ENCODE peak calls at places on chromosomes 11 and 22, in four cellular contexts. One of them, this sample, is unnamed.

GRCh38 chr11:46680164-46680760 is 20.2 kb downstream of the ARHGAP1 start:
- DNase-seq in K562: no peak
- DNase-seq in GM12878: no peak
- DNase-seq in HepG2: no peak
- DNase-seq in this sample: no peak

GRCh38 chr11:96365493-96365892 is 22.5 kb upstream of the MAML2 start:
- DNase-seq in K562: no peak
- DNase-seq in GM12878: no peak
- DNase-seq in HepG2: no peak
- DNase-seq in this sample: no peak

GRCh38 chr22:50684986-50685385 is 12.4 kb downstream of the SHANK3 start:
- DNase-seq in K562: no peak
- DNase-seq in GM12878: no peak
- DNase-seq in HepG2: no peak
- DNase-seq in this sample: no peak

GRCh38 chr22:19853879-19854777 is 546 bp downstream of the GNB1L start:
- DNase-seq in K562: peak; percentile 77
- DNase-seq in GM12878: no peak
- DNase-seq in HepG2: no peak
- DNase-seq in this sample: peak; percentile 14

GRCh38 chr11:44659641-44660040 is 67.1 kb upstream of the TSPAN18 start:
- DNase-seq in K562: no peak
- DNase-seq in GM12878: no peak
- DNase-seq in HepG2: no peak
- DNase-seq in this sample: no peak

GRCh38 chr11:128908391-128909246 is 17.5 kb downstream of the KCNJ5 start:
- DNase-seq in K562: no peak
- DNase-seq in GM12878: no peak
- DNase-seq in HepG2: no peak
- DNase-seq in this sample: no peak

GRCh38 chr22:45891021-45891421 is 85.9 kb downstream of the WNT7B start:
- DNase-seq in K562: no peak
- DNase-seq in GM12878: no peak
- DNase-seq in HepG2: no peak
- DNase-seq in this sample: no peak

GRCh38 chr22:46451741-46452140 is 85.7 kb downstream of the CELSR1 start:
- DNase-seq in K562: no peak
- DNase-seq in GM12878: no peak
- DNase-seq in HepG2: no peak
- DNase-seq in this sample: no peak

GRCh38 chr22:46652081-46652929 is 32.1 kb downstream of the GRAMD4 start:
- DNase-seq in K562: peak; percentile 67
- DNase-seq in GM12878: no peak
- DNase-seq in HepG2: peak; percentile 91
- DNase-seq in this sample: no peak

GRCh38 chr22:35991168-35991567 is 37.5 kb downstream of the RBFOX2 start:
- DNase-seq in K562: no peak
- DNase-seq in GM12878: no peak
- DNase-seq in HepG2: no peak
- DNase-seq in this sample: no peak

GRCh38 chr11:84993386-84993785 is 633.8 kb downstream of the DLG2 start:
- DNase-seq in K562: no peak
- DNase-seq in GM12878: no peak
- DNase-seq in HepG2: peak; percentile 1
- DNase-seq in this sample: no peak

GRCh38 chr11:28339488-28339887 is 231.3 kb downstream of the METTL15 start:
- DNase-seq in K562: no peak
- DNase-seq in GM12878: no peak
- DNase-seq in HepG2: no peak
- DNase-seq in this sample: no peak

GRCh38 chr22:45316796-45317526 is 7.2 kb downstream of the FAM118A start:
- DNase-seq in K562: no peak
- DNase-seq in GM12878: no peak
- DNase-seq in HepG2: peak; percentile 49
- DNase-seq in this sample: no peak

GRCh38 chr22:31572939-31573338 is 76.6 kb downstream of the SFI1 start:
- DNase-seq in K562: no peak
- DNase-seq in GM12878: no peak
- DNase-seq in HepG2: no peak
- DNase-seq in this sample: no peak

GRCh38 chr11:106961518-106961917 is 56.8 kb downstream of the GUCY1A2 start:
- DNase-seq in K562: no peak
- DNase-seq in GM12878: no peak
- DNase-seq in HepG2: no peak
- DNase-seq in this sample: no peak

GRCh38 chr11:41795004-41795403 is 335.6 kb upstream of the LRRC4C start:
- DNase-seq in K562: no peak
- DNase-seq in GM12878: no peak
- DNase-seq in HepG2: no peak
- DNase-seq in this sample: no peak

GRCh38 chr22:42732071-42732470 is 11.4 kb upstream of the A4GALT start:
- DNase-seq in K562: no peak
- DNase-seq in GM12878: no peak
- DNase-seq in HepG2: no peak
- DNase-seq in this sample: no peak

GRCh38 chr11:24496371-24496727 is 504 bp upstream of the LUZP2 start:
- DNase-seq in K562: no peak
- DNase-seq in GM12878: no peak
- DNase-seq in HepG2: no peak
- DNase-seq in this sample: peak; percentile 3

GRCh38 chr22:46823654-46824053 is 61.2 kb downstream of the TBC1D22A start:
- DNase-seq in K562: no peak
- DNase-seq in GM12878: no peak
- DNase-seq in HepG2: no peak
- DNase-seq in this sample: no peak

GRCh38 chr11:107969219-107969618 is 39.5 kb upstream of the CUL5 start:
- DNase-seq in K562: peak; percentile 33
- DNase-seq in GM12878: no peak
- DNase-seq in HepG2: no peak
- DNase-seq in this sample: peak; percentile 16

GRCh38 chr22:35435201-35435712 is 35.3 kb downstream of the MCM5 start:
- DNase-seq in K562: no peak
- DNase-seq in GM12878: no peak
- DNase-seq in HepG2: no peak
- DNase-seq in this sample: no peak

GRCh38 chr11:117831661-117832415 is 7.3 kb upstream of the FXYD2 start:
- DNase-seq in K562: no peak
- DNase-seq in GM12878: no peak
- DNase-seq in HepG2: no peak
- DNase-seq in this sample: no peak

GRCh38 chr11:68908273-68908672 is 4.6 kb downstream of the IGHMBP2 start:
- DNase-seq in K562: no peak
- DNase-seq in GM12878: no peak
- DNase-seq in HepG2: no peak
- DNase-seq in this sample: no peak

DNA sequence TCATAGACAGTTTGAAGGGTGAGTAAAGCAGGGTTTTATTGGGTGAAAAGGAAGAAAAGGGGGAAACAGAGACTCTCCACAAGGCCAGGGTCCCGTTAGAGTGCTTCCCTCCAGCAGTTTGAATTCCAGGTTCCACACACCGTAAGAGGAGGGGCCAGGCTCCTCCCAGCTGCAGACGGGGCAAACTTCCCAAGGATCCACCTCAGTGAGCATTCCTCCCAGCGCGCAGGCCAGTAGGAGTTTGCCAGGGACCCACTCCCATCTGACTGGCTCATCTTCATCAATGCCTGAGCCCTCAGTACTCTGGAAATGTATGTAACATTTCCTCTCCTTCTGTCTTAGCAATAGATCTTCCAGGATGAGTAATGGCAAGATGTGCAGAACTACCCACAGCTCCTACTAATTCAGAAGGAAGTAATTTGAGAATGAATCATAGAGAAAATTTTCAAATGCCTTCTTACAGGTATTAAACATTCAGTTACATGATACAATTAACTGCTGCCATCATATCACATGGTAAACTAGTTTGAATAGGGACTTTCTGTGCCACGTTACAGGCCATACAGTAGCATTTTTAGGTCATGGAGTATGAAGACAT is 34.0 kb upstream of the TRPC6 start:
- DNase-seq in K562: no peak
- DNase-seq in GM12878: no peak
- DNase-seq in HepG2: no peak
- DNase-seq in this sample: no peak
- TF ChIP-seq SP1 in K562: no peak
- TF ChIP-seq SP1 in GM12878: no peak
- TF ChIP-seq SP1 in HepG2: no peak
- TF ChIP-seq SP1 in this sample: no peak

DNA sequence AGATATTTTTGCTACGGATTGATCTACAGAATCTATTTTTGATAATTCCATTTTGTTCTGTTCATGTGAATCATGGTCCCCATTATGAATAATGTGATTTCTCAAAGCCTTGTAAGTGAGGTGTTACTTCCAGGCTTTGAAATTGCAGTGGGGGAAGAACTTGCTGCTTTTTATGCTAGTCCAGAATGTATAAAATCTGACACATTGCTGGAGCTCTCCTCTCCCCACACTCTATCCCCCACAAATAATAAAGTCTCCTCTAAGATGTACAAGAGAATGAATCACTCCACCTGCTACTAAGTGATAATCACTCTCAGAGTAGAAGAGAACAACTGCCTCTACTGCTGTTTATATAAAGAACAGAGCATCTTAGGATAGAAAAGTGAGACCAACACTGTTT is 5.9 kb upstream of the RAB6A start:
- DNase-seq in K562: no peak
- DNase-seq in GM12878: no peak
- DNase-seq in HepG2: no peak
- DNase-seq in this sample: no peak
- TF ChIP-seq FOXK2 in K562: no peak
- TF ChIP-seq FOXK2 in GM12878: no peak
- TF ChIP-seq FOXK2 in HepG2: no peak
- TF ChIP-seq FOXK2 in this sample: no peak

DNA sequence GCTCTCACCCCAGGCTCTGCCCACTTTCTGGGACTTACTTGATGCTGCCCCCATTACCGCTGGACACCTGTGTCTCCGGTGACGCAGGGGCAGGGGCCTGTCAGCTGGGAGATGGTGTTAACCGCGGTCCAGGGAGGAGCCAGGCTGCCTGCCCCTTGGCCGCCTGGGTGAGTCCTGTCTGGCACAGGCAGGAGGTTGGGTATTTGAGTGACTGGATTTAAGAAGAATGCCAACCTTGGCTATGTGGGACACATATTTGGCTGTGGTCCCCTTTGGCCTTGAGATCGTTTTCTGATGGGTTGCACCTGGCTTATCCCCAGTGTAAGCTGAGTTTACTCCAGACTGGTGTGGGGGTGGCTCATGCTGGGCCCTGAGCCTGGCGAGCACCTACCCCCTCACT is 2.5 kb downstream of the MUC6 start:
- DNase-seq in K562: no peak
- DNase-seq in GM12878: no peak
- DNase-seq in HepG2: no peak
- DNase-seq in this sample: no peak
- TF ChIP-seq TARDBP in K562: no peak
- TF ChIP-seq TARDBP in GM12878: no peak
- TF ChIP-seq TARDBP in HepG2: no peak
- TF ChIP-seq TARDBP in this sample: no peak

DNA sequence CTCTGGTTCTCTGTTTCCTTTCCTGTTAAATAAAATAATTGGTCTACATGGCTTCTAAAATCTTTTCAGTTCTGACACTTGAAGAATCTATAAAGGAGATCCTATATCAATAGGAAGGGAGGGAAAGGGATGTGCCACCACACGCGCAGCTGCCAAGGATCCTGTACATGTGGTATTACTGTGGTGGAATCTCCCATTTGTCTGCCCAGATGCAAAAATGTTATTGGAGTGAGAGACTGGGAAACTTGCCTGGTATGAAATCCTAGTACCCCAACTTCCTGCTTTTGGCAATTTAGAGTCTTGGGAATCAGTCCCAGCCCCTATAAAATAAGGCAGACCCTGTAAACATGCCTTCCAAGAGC is 81.9 kb upstream of the PICALM start:
- DNase-seq in K562: no peak
- DNase-seq in GM12878: no peak
- DNase-seq in HepG2: no peak
- DNase-seq in this sample: no peak
- TF ChIP-seq SP1 in K562: no peak
- TF ChIP-seq SP1 in GM12878: no peak
- TF ChIP-seq SP1 in HepG2: no peak
- TF ChIP-seq SP1 in this sample: no peak

DNA sequence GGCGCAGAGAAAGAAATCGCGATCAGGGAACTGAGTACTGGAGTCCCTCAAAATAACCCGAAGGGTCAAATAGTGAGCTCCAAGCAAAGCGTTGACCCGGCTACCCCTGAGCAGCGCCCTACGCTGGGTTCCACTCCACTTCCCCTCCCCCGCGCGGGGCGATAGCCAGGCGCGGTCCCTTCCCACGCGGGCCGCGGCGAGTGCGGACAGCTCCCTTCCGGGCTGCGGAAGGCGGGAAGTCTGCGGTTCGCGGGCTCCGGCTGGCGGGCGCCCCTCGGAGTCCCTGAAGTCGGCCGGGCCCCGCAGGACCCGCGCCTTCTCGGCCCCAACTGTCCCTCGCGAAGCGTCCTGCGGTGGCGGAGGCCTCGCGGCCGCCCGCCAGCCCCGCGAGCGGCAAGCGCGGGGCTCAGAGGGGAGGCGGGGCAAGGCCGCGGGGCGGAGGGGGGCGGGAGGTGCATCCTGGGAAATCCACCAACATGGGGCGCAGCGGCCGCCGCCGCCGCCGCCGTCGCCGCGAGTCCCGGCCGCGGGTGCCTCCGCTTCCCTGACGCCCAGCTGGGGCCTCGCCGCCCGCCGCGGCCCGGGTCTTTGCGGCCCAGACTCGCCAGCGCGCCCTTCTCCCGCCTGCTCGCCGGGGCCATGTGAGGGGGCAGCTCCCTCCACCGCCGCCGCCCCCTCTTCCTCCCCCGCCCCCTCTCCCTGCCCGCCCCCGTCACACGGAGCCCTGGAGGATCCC is at the start of gene QSER1:
- DNase-seq in K562: peak; percentile 90
- DNase-seq in GM12878: no peak
- DNase-seq in HepG2: peak; percentile 35
- DNase-seq in this sample: peak; percentile 74
- TF ChIP-seq FOXK2 in K562: no peak
- TF ChIP-seq FOXK2 in GM12878: no peak
- TF ChIP-seq FOXK2 in HepG2: no peak
- TF ChIP-seq FOXK2 in this sample: no peak

GRCh38 chr11:130429983-130430382 is 1.6 kb upstream of the ADAMTS8 start:
- DNase-seq in K562: no peak
- DNase-seq in GM12878: no peak
- DNase-seq in HepG2: no peak
- DNase-seq in this sample: no peak

GRCh38 chr11:130431806-130432205 is 3.4 kb upstream of the ADAMTS8 start:
- DNase-seq in K562: no peak
- DNase-seq in GM12878: no peak
- DNase-seq in HepG2: no peak
- DNase-seq in this sample: no peak

GRCh38 chr11:130433357-130433756 is 4.9 kb upstream of the ADAMTS8 start:
- DNase-seq in K562: no peak
- DNase-seq in GM12878: no peak
- DNase-seq in HepG2: no peak
- DNase-seq in this sample: no peak

GRCh38 chr11:130428692-130429681 is 578 bp upstream of the ADAMTS8 start:
- DNase-seq in K562: no peak
- DNase-seq in GM12878: no peak
- DNase-seq in HepG2: no peak
- DNase-seq in this sample: no peak

GRCh38 chr11:130431337-130431773 is 2.9 kb upstream of the ADAMTS8 start:
- DNase-seq in K562: peak; percentile 61
- DNase-seq in GM12878: no peak
- DNase-seq in HepG2: peak; percentile 55
- DNase-seq in this sample: peak; percentile 64
- TF ChIP-seq TARDBP in K562: no peak
- TF ChIP-seq TARDBP in GM12878: no peak
- TF ChIP-seq TARDBP in HepG2: no peak
- TF ChIP-seq TARDBP in this sample: no peak

This sample was measured in HEK293T.